ENCODE peak calls at places on chromosome 12, in four cellular contexts. Y is neural progenitor cell, I is GM23338, Z is HCT116. X is an unnamed sample.

GRCh38 chr12:106023034-106023433 is 115.7 kb downstream of the NUAK1 start:
- DNase-seq in Y (no peak), I (no peak), Z (no peak), X (no peak)

GRCh38 chr12:53739285-53740129 is 12.3 kb upstream of the CALCOCO1 start:
- DNase-seq in Y (no peak), I (peak), Z (no peak), X (no peak)

GRCh38 chr12:27424631-27425230 is 21.8 kb upstream of the SMCO2 start:
- DNase-seq in Y (peak), I (peak), Z (peak), X (peak)

GRCh38 chr12:121516437-121517011 is 64.3 kb downstream of the KDM2B start:
- DNase-seq in Y (no peak), I (no peak), Z (no peak), X (no peak)

GRCh38 chr12:120276734-120277133 is 11.2 kb upstream of the PXN start:
- DNase-seq in Y (no peak), I (no peak), Z (no peak), X (no peak)

GRCh38 chr12:94183702-94184379 is 35.5 kb downstream of the PLXNC1 start:
- DNase-seq in Y (peak), I (no peak), Z (no peak), X (no peak)

GRCh38 chr12:94074970-94075695 is 73.2 kb upstream of the PLXNC1 start:
- DNase-seq in Y (peak), I (peak), Z (peak), X (peak)

GRCh38 chr12:23729354-23729753 is 220.1 kb downstream of the SOX5 start:
- DNase-seq in Y (no peak), I (no peak), Z (no peak), X (no peak)

GRCh38 chr12:4141344-4142270 is 132.0 kb upstream of the CCND2 start:
- DNase-seq in Y (no peak), I (no peak), Z (no peak), X (no peak)

GRCh38 chr12:108578264-108578663 is 15.9 kb downstream of the ISCU start:
- DNase-seq in Y (no peak), I (no peak), Z (no peak), X (no peak)

GRCh38 chr12:49776413-49776812 is 35.1 kb downstream of the TMBIM6 start:
- DNase-seq in Y (peak), I (peak), Z (peak), X (peak)

GRCh38 chr12:49296034-49296835 is 1.3 kb downstream of the PRPH start:
- DNase-seq in Y (peak), I (peak), Z (no peak), X (peak)

GRCh38 chr12:123064885-123065619 is 84.6 kb downstream of the ARL6IP4 start:
- DNase-seq in Y (no peak), I (no peak), Z (no peak), X (no peak)

GRCh38 chr12:84069079-84069661 is 843.4 kb downstream of the SLC6A15 start:
- DNase-seq in Y (no peak), I (no peak), Z (no peak), X (no peak)
- TF ChIP-seq EZH2phosphoT487 in Y (no peak), I (no peak), Z (no peak), X (no peak)

GRCh38 chr12:7079826-7080125 is 12.5 kb downstream of the C1R start:
- DNase-seq in Y (no peak), I (no peak), Z (no peak), X (no peak)
- H3K27ac ChIP-seq in Y (no peak), I (no peak), Z (no peak), X (no peak)

GRCh38 chr12:1882405-1882804 is 36.0 kb downstream of the CACNA2D4 start:
- DNase-seq in Y (no peak), I (no peak), Z (no peak), X (no peak)
- H3K4me3 ChIP-seq in Y (no peak), I (no peak), Z (no peak), X (no peak)

DNA sequence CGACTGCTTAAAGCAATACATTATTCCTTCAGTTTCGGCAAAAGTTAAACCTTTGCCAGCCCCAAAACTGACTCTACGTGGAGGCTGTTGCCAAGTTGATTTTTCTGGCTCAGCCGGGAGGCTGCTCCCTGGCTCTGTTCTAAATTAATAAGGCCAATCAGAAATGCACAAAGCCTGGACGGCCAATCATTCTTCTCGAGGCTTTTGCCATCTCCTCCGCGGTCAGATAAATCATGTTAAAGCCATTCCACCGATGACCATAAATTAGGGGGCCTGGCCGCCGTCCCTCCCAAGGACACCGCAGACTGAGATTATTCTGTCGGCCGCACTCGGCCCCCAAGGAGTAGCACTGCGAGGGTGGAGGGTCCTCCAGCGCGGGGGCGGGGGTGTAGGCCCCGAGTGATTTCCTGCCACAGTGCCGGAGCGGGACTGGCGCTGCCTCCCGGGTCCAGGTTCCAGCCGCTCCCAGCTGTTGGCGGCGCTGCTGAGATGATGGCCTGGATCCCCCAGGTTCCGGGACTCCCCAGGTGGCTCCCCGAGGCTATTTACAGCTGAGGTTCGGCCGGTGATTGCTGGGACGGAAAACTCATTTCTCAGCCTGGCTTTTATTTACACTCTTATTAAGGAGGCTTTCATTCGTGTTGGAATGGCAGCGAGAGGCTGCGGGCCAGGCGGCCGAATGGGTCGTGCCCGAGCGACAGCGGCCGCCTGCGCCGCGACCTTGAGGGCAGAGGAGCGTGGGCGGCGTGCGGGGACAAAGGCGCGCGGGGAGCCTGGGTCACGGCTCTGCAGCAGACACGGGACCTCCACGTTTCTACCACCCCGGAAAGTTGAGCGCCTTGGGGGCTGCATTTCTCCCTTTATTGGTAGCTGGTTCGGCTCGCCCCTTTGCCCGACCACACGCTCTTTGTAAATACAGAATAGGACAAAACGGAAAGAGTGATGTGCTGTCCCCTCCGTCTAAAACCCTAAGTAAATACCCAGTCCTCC is 165.2 kb downstream of the MON2 start:
- DNase-seq in Y (peak), I (peak), Z (no peak), X (no peak)
- TF ChIP-seq EZH2phosphoT487 in Y (peak), I (no peak), Z (no peak), X (no peak)

GRCh38 chr12:110449799-110450497 is at the start of gene ARPC3:
- DNase-seq in Y (peak), I (peak), Z (peak), X (peak)
- H3K27ac ChIP-seq in Y (no peak), I (peak), Z (peak), X (peak)